ENCODE peak calls at places on chromosomes 11 and 22, in five cellular contexts. O is GM23338, F is OCI-LY7, K is IMR-90, R is breast epithelium. Y is an unnamed sample.

GRCh38 chr22:41982886-41983285 is 13.6 kb downstream of the SEPTIN3 start:
- DNase-seq in O (no peak), F (no peak), K (no peak), R (no peak), Y (no peak)

GRCh38 chr11:133966924-133967598 is 10.3 kb upstream of the IGSF9B start:
- DNase-seq in O (peak), F (no peak), K (no peak), R (no peak), Y (peak)

GRCh38 chr11:6249822-6250555 is 9.6 kb upstream of the CCKBR start:
- DNase-seq in O (no peak), F (no peak), K (peak), R (no peak), Y (no peak)

GRCh38 chr11:39817248-39817647 is 1642.2 kb downstream of the LRRC4C start:
- DNase-seq in O (no peak), F (no peak), K (no peak), R (no peak), Y (no peak)

GRCh38 chr11:75421035-75421602 is 11.9 kb downstream of the KLHL35 start:
- DNase-seq in O (no peak), F (no peak), K (no peak), R (no peak), Y (no peak)

GRCh38 chr11:95360382-95360781 is 129.4 kb upstream of the SESN3 start:
- DNase-seq in O (no peak), F (no peak), K (no peak), R (no peak), Y (no peak)

GRCh38 chr11:69481393-69481844 is at the start of gene LINC01488:
- DNase-seq in O (no peak), F (no peak), K (no peak), R (no peak), Y (no peak)

GRCh38 chr11:61027141-61027840 is 55.8 kb downstream of the CD6 start:
- DNase-seq in O (no peak), F (no peak), K (no peak), R (no peak), Y (no peak)

GRCh38 chr11:117900144-117900651 is 23.7 kb upstream of the FXYD6 start:
- DNase-seq in O (no peak), F (no peak), K (no peak), R (no peak), Y (no peak)

GRCh38 chr22:37746366-37747089 is 49.7 kb downstream of the TRIOBP start:
- DNase-seq in O (no peak), F (peak), K (no peak), R (no peak), Y (no peak)

GRCh38 chr22:40271440-40271839 is 74.9 kb upstream of the ADSL start:
- DNase-seq in O (no peak), F (no peak), K (no peak), R (no peak), Y (no peak)

GRCh38 chr11:8081591-8082021 is 595 bp downstream of the TUB start:
- DNase-seq in O (no peak), F (no peak), K (peak), R (no peak), Y (no peak)

GRCh38 chr11:111913031-111913861 is 712 bp downstream of the HSPB2 start:
- DNase-seq in O (no peak), F (no peak), K (no peak), R (no peak), Y (no peak)

GRCh38 chr11:5736396-5736795 is at the start of gene OR56B1:
- DNase-seq in O (no peak), F (no peak), K (no peak), R (no peak), Y (no peak)

GRCh38 chr11:114822038-114822437 is 143.7 kb downstream of the NXPE2 start:
- DNase-seq in O (no peak), F (no peak), K (no peak), R (no peak), Y (no peak)

GRCh38 chr11:10909141-10909883 is 51.5 kb upstream of the ZBED5 start:
- DNase-seq in O (peak), F (no peak), K (peak), R (no peak), Y (no peak)

GRCh38 chr22:35023692-35024363 is 42.1 kb upstream of the ISX start:
- DNase-seq in O (peak), F (peak), K (no peak), R (peak), Y (peak)

GRCh38 chr22:36641902-36642640 is 61.5 kb downstream of the CACNG2 start:
- DNase-seq in O (no peak), F (no peak), K (peak), R (no peak), Y (no peak)

GRCh38 chr22:22720724-22721261 is 76.4 kb downstream of the GGTLC2 start:
- DNase-seq in O (no peak), F (peak), K (no peak), R (no peak), Y (no peak)

GRCh38 chr11:35887737-35888136 is 56.1 kb upstream of the LDLRAD3 start:
- DNase-seq in O (no peak), F (no peak), K (no peak), R (no peak), Y (no peak)

GRCh38 chr11:106012744-106013143 is 9.3 kb downstream of the MSANTD4 start:
- DNase-seq in O (no peak), F (no peak), K (peak), R (no peak), Y (no peak)

GRCh38 chr22:27870234-27871191 is 48.5 kb downstream of the PITPNB start:
- DNase-seq in O (no peak), F (no peak), K (no peak), R (no peak), Y (no peak)

GRCh38 chr11:108672113-108672512 is 7.2 kb downstream of the DDX10 start:
- DNase-seq in O (peak), F (no peak), K (peak), R (no peak), Y (no peak)

GRCh38 chr11:28838741-28839140 is 730.6 kb downstream of the METTL15 start:
- DNase-seq in O (no peak), F (no peak), K (peak), R (no peak), Y (no peak)

GRCh38 chr11:75272391-75272790 is 31.8 kb downstream of the TPBGL start:
- DNase-seq in O (no peak), F (no peak), K (no peak), R (no peak), Y (no peak)

GRCh38 chr22:38802671-38803121 is 8.8 kb upstream of the DNAL4 start:
- DNase-seq in O (peak), F (no peak), K (peak), R (peak), Y (no peak)

GRCh38 chr11:85923455-85923854 is 68.3 kb downstream of the CCDC83 start:
- DNase-seq in O (no peak), F (no peak), K (no peak), R (no peak), Y (no peak)

GRCh38 chr11:124778281-124778680 is 16.2 kb upstream of the ESAM start:
- DNase-seq in O (peak), F (no peak), K (no peak), R (no peak), Y (no peak)

GRCh38 chr11:125903753-125904659 is at the start of gene DDX25:
- DNase-seq in O (peak), F (no peak), K (no peak), R (no peak), Y (peak)

GRCh38 chr22:40396882-40397281 is 26.5 kb downstream of the SGSM3 start:
- DNase-seq in O (peak), F (no peak), K (peak), R (peak), Y (no peak)

GRCh38 chr11:27292642-27293020 is 70.4 kb downstream of the CCDC34 start:
- DNase-seq in O (no peak), F (no peak), K (no peak), R (no peak), Y (no peak)
- H3K27ac ChIP-seq in O (no peak), F (no peak), K (no peak), R (no peak), Y (no peak)

DNA sequence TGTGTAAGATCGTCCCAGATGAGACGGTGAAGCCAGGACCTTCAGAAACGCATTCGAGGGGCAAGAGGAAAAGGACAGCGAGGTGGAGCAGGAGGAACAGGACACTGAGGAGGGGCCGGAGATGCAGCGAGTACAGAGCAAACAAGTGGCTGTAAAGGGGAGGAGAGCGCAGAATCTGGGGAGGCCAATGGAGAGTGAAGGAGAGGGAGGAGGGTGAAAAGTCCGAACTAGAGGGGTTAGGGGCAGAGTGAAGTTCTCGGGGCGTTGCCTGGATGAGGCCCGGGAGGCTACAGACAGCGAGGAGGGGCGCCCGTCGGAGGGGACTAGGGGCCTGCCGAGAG is 8.8 kb upstream of the PPIL2 start:
- DNase-seq in O (peak), F (no peak), K (no peak), R (no peak), Y (no peak)
- H3K27ac ChIP-seq in O (peak), F (no peak), K (no peak), R (no peak), Y (no peak)

GRCh38 chr11:2301631-2302272 is at the start of the genes C11orf21 and TSPAN32:
- DNase-seq in O (no peak), F (peak), K (peak), R (peak), Y (no peak)

GRCh38 chr11:2299773-2300172 is 1.9 kb downstream of the C11orf21 start:
- DNase-seq in O (no peak), F (no peak), K (no peak), R (peak), Y (no peak)

GRCh38 chr11:2302280-2302843 is 549 bp downstream of the TSPAN32 start:
- DNase-seq in O (no peak), F (no peak), K (no peak), R (peak), Y (no peak)

GRCh38 chr11:2300290-2300935 is 1.3 kb downstream of the C11orf21 start:
- DNase-seq in O (no peak), F (no peak), K (no peak), R (peak), Y (no peak)

DNA sequence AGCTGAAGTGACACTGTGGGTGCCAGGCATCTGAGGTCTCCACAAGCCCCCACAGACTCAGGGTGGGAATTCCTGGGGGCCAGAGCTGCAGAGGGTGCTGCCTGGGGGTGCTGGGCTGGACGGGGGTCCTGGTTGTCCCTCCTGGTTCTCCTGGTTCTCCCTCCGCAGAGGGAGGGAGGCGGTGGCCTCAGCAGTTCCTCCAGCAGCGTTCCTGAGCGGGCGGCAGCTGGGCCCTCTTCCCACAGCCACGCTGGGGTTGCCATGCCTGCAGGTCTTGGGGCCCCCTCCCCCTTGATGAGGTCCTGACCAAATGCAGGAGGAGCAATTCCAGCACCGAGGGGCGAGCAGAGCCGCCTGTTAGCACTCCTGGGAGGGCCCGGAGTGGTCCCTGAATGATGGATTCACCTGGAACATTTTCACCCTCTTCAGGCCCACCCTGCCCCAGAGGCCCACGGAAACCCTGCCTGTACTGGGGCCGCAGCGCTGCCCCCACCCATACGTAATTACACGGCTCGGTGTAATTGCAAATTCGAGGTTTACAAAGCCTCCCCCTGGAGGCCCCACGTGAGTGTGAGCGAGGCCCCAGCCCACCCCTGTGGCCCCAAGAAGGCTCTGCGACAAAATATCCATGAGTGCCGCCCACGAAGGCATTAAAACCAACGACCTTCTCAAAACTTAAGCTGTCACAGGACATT is 635 bp downstream of the C11orf21 start:
- DNase-seq in O (no peak), F (no peak), K (no peak), R (peak), Y (no peak)
- H3K27ac ChIP-seq in O (no peak), F (no peak), K (no peak), R (no peak), Y (no peak)

DNA sequence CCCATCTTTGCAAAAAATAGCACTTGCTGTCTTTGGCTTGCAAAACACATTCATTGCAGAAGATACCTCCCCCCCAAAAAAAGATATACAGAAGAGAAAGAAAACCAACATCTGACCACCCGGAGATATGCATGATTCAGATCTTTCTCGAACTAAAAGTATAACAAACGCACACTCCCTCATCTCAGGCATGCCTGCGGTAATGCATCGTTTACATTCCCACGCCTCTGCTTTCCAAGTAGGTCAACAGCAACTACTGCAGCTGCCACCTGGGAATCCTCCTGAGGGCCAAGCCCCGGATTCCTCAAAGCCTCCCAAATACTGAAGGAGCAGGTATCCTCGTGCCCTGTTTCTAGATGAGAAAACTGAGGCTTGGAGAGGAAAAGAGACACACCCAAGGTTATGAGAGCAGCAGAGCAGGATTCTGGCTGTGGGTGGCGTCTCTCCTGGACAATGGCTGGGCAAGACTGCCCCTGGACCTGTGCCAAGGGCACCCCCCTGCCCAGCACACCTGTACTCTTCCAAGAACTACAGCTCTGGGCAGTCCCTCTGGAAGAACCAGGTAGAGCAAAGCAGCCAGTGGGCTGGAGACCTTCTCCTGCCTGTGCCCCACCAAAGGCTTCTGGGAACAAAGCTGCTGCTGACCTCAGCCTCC is 38.1 kb downstream of the NUP50 start:
- DNase-seq in O (no peak), F (no peak), K (peak), R (peak), Y (no peak)
- H3K27ac ChIP-seq in O (peak), F (no peak), K (peak), R (peak), Y (no peak)

DNA sequence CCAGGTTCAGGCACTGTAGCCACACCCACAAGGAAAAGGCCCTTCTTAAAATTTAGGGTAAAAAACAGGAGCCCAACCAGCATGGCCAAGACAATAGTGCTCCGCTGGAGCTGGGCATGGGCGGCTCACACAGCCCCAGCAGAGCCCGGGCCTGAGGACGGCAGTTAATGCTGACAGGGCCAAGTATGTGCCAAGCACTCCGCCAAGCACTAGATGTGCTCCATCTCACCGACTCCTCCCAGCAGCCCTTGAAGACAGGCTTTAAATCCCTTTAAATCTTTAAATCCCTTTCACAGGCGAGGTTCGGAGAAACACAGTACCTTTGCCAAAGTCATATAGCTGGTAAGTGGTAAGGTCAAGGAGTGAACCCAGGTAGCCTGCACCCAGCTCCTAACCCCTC is 4.8 kb downstream of the ARFGAP2 start:
- DNase-seq in O (no peak), F (no peak), K (no peak), R (no peak), Y (no peak)
- H3K27ac ChIP-seq in O (no peak), F (no peak), K (no peak), R (no peak), Y (no peak)

GRCh38 chr11:76788661-76789442 is 5.7 kb downstream of the TSKU start:
- DNase-seq in O (no peak), F (no peak), K (no peak), R (peak), Y (no peak)
- H3K27ac ChIP-seq in O (no peak), F (no peak), K (no peak), R (peak), Y (no peak)

GRCh38 chr22:49950396-49950994 is 10.1 kb upstream of the PIM3 start:
- DNase-seq in O (no peak), F (no peak), K (no peak), R (no peak), Y (no peak)

GRCh38 chr22:49951001-49951677 is 9.4 kb upstream of the PIM3 start:
- DNase-seq in O (no peak), F (no peak), K (peak), R (peak), Y (no peak)

GRCh38 chr22:49948573-49948957 is 12.0 kb upstream of the PIM3 start:
- DNase-seq in O (no peak), F (no peak), K (no peak), R (no peak), Y (no peak)

GRCh38 chr22:49948958-49949913 is 11.3 kb upstream of the PIM3 start:
- DNase-seq in O (no peak), F (no peak), K (no peak), R (peak), Y (no peak)

DNA sequence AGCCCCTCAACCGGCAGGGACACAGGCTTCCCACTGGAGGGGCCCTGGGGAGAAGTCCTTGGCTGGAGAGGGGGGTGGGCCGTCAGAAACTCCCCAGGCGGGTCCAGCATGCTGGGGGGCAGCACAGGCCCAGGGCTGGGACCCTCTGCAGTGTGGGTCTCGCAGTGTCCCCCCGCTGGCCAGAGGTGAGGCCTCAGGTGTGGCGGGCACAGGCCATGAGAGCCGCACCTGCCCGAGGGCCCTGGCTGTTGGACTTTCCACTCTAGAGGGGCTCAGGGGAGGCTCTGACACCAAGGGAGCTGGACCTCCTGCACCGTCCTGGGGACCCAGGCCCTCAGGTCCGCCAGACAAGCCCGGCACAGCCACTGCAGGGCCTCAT is 10.7 kb upstream of the PIM3 start:
- DNase-seq in O (no peak), F (no peak), K (no peak), R (no peak), Y (no peak)
- H3K27ac ChIP-seq in O (no peak), F (no peak), K (no peak), R (peak), Y (no peak)

Y was measured in caudate nucleus.